ENCODE peak calls at places on chromosomes 5 and 9, in five cellular contexts. D, K, H, B and M are unnamed samples.

GRCh38 chr9:95003694-95004451 is 277.4 kb downstream of the AOPEP start:
- DNase-seq in D (peak; percentile 51), K (peak; percentile 77), H (no peak), B (no peak), M (peak; percentile 56)

GRCh38 chr5:124310453-124310852 is 436.0 kb downstream of the ZNF608 start:
- DNase-seq in D (no peak), K (no peak), H (no peak), B (no peak), M (peak; percentile 42)

GRCh38 chr9:131837836-131838235 is 98.0 kb upstream of the RAPGEF1 start:
- DNase-seq in D (no peak), K (no peak), H (no peak), B (no peak), M (no peak)

GRCh38 chr9:19113964-19114679 is 11.4 kb upstream of the HAUS6 start:
- DNase-seq in D (no peak), K (no peak), H (no peak), B (no peak), M (peak; percentile 65)

GRCh38 chr9:114694719-114695269 is 12.8 kb upstream of the TEX48 start:
- DNase-seq in D (no peak), K (no peak), H (no peak), B (no peak), M (no peak)

GRCh38 chr5:34490501-34491250 is 165.5 kb upstream of the RAI14 start:
- DNase-seq in D (no peak), K (no peak), H (no peak), B (no peak), M (no peak)

GRCh38 chr5:80916661-80917060 is 43.5 kb upstream of the RASGRF2 start:
- DNase-seq in D (no peak), K (no peak), H (no peak), B (no peak), M (no peak)

GRCh38 chr5:147017621-147018020 is 139.1 kb upstream of the PPP2R2B start:
- DNase-seq in D (no peak), K (no peak), H (no peak), B (no peak), M (no peak)

GRCh38 chr5:103369125-103370120 is 110.9 kb downstream of the MACIR start:
- DNase-seq in D (no peak), K (no peak), H (no peak), B (no peak), M (no peak)

GRCh38 chr5:93930098-93930497 is 188.7 kb upstream of the POU5F2 start:
- DNase-seq in D (no peak), K (no peak), H (no peak), B (no peak), M (no peak)

GRCh38 chr5:161286066-161286655 is 260.4 kb downstream of the GABRB2 start:
- DNase-seq in D (no peak), K (no peak), H (no peak), B (no peak), M (peak; percentile 26)

GRCh38 chr5:54669285-54669684 is 151.7 kb downstream of the SNX18 start:
- DNase-seq in D (no peak), K (no peak), H (no peak), B (no peak), M (no peak)

GRCh38 chr9:116860509-116861120 is 173.5 kb downstream of the TRIM32 start:
- DNase-seq in D (peak; percentile 54), K (peak; percentile 78), H (no peak), B (no peak), M (peak; percentile 71)

GRCh38 chr5:59767753-59768159 is 125.8 kb downstream of the PDE4D start:
- DNase-seq in D (no peak), K (no peak), H (no peak), B (no peak), M (no peak)
- H3K4me3 ChIP-seq in D (peak overlapping the region; percentile 81), K (peak overlapping the region; percentile 66), H (no peak overlapping the region), B (no peak overlapping the region), M (peak overlapping the region; percentile 47)

GRCh38 chr9:68500457-68501158 is 40.1 kb downstream of the TMEM252 start:
- DNase-seq in D (peak; percentile 90), K (peak; percentile 57), H (no peak), B (no peak), M (no peak)

GRCh38 chr9:68498816-68499215 is 41.9 kb downstream of the TMEM252 start:
- DNase-seq in D (no peak), K (no peak), H (no peak), B (no peak), M (no peak)

GRCh38 chr9:68502279-68502678 is 38.4 kb downstream of the TMEM252 start:
- DNase-seq in D (no peak), K (no peak), H (no peak), B (no peak), M (no peak)

GRCh38 chr9:68497629-68498028 is 43.1 kb downstream of the TMEM252 start:
- DNase-seq in D (no peak), K (no peak), H (no peak), B (no peak), M (no peak)

DNA sequence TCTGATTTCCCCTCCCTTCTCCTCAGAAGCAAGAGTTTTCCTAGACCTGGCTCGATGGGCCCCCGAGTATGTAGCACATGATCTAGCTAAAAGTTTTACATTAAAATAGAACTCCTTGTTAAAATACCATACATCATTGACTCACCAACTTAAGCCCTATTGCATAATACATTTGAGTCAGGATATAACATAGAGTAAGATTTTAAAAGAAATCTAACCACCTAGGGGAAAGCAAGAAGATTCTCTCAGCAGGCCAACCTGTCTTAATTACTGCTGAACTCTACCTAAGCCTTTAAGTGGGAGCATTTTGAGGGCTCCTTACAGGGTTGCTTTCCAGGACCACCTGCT is 39.5 kb downstream of the TMEM252 start:
- DNase-seq in D (no peak), K (no peak), H (no peak), B (no peak), M (no peak)
- H3K4me1 ChIP-seq in D (peaks cover 42% of the 10 kb centered on the region), K (peaks cover 4% of the 10 kb centered on the region), H (no peaks in the 10 kb centered on the region), B (no peaks in the 10 kb centered on the region), M (peaks cover 5% of the 10 kb centered on the region)

DNA sequence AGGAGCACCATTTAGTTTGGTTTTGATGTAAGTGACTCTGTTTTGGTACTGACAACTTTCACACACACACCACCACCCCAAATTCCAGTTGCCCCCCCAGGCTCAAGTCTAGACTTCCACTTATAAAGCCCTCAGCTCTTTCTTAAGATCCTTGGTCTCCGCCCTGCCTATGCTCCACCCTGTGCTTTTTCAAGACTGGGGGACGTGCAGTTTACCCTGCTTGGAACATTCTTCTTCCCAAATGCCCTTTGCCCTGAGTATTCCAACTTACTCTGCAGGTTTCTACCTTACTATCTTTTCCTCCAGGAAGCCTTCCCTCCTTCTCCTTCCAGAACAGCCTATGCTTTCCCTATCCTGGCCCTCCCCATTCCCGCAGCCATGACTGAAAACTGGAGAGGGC is 1.5 kb upstream of the TRIM14 start:
- DNase-seq in D (no peak), K (no peak), H (no peak), B (no peak), M (peak; percentile 96)
- H3K27ac ChIP-seq in D (no peak overlapping the region), K (peak overlapping the region; percentile 78), H (peak overlapping the region; percentile 49), B (peak overlapping the region; percentile 17), M (peak overlapping the region; percentile 92)

DNA sequence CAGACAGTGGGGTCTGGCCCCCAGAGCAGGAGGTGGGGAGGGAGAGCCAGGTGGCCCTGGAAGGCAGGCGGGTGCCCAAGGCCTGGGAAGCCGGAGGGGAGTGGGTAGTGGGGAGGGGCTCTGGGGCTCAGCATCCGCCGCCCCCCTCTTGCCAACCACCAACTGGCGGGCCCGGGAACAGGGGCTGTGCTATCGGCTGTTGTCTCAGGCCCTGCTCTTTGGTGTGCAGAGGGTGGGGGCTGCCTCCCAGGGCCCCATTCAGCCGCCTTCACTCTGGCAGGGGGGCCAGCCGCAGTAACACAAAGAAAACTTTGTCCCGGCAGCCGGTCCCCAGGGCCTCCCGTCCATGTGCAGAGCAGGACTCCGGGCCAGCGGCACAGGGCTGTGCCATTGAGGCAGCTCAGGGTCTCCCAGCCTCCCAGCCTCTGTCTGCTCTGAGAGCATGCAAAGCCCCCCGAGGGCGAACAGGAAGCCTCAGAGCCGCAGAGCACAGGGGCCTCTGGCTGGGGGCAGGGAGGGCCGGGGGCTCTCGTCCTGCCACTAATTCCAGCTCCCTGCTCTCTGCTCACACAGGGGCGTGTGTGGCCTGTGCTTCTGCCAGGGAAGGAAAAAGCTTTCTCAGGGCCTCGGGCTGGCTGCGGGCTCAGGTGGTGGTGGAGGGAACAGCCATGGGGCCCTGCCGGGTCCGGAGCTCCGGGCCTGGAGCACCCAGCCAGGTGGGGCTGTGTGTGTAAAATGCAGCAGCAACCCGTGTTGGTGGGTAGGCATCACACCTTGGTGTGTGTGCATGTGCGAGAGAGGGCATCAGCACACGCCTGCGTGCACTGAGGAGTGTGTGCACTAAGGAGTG is 54.2 kb upstream of the NOTCH1 start:
- DNase-seq in D (no peak), K (no peak), H (no peak), B (no peak), M (no peak)
- H3K4me3 ChIP-seq in D (no peak overlapping the region), K (no peak overlapping the region), H (no peak overlapping the region), B (no peak overlapping the region), M (no peak overlapping the region)

GRCh38 chr9:127520941-127521918 is 69.9 kb downstream of the LRSAM1 start:
- DNase-seq in D (peak; percentile 33), K (no peak), H (no peak), B (peak; percentile 17), M (no peak)

GRCh38 chr9:127518091-127518856 is 67.0 kb downstream of the LRSAM1 start:
- DNase-seq in D (no peak), K (no peak), H (no peak), B (peak; percentile 0), M (no peak)

GRCh38 chr9:127519301-127520166 is 68.2 kb downstream of the LRSAM1 start:
- DNase-seq in D (peak; percentile 96), K (no peak), H (no peak), B (peak; percentile 27), M (no peak)

GRCh38 chr9:127517620-127518019 is 66.3 kb downstream of the LRSAM1 start:
- DNase-seq in D (no peak), K (no peak), H (no peak), B (no peak), M (no peak)

DNA sequence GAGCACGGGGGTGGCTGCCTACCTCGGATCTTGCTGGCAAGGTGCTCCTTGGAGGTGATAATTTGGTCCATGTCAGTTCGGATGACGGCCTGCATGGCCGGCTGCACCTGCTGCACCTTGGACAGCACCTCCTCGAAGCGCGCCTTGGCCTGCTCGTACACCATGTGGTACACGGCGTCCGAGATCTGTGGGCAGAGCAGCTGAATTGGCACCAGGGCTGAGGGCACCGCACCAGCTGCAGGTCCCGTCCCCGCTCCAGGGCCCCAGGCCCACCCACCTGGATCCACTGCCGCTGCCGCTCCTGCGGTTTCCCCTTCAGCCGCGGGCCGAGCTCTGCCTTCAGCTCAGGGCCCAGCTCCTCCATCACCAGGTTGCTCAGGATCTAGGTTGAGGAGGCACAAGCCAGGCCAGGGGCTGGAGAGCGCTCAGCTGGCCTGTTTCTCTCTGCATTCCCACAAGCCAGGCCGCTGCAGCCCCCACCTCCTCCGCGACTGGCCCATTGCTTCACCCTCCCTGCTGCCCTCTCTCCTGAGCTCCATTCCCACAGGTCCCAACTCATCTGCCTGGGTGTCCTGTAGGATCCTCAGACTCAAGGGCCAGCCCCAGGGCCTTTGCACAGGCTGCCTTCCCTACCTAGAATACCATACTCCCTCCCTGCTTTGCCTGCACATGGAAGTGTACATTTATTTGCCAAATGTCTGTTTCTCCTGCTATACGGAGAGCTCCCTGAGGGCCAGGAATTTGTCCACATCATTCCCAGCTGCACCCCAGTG is 65.7 kb downstream of the LRSAM1 start:
- DNase-seq in D (no peak), K (no peak), H (no peak), B (no peak), M (no peak)
- H3K4me1 ChIP-seq in D (peaks cover 36% of the 10 kb centered on the region), K (peaks cover 23% of the 10 kb centered on the region), H (no peaks in the 10 kb centered on the region), B (no peaks in the 10 kb centered on the region), M (no peaks in the 10 kb centered on the region)